ENCODE peak calls at places on chromosomes 4 and X, in seven cellular contexts. I is tibial artery, D is hepatocyte, Y is neural progenitor cell, F is left lung, R is esophagus squamous epithelium, C is endothelial cell of umbilical vein. O is an unnamed sample. For H3K36me3, the result is how much of the 10 kb centered on the place peaks cover.

GRCh38 chr4:77104405-77105292 is 28.9 kb upstream of the CCNI start:
- DNase-seq in R (no peak), C (no peak), D (peak), I (peak), Y (no peak), F (peak), O (no peak)

GRCh38 chrX:21800344-21800770 is 39.1 kb upstream of the MBTPS2 start:
- DNase-seq in D (no peak), F (no peak), Y (no peak), R (no peak), C (no peak), I (no peak), O (no peak)

GRCh38 chr4:72295966-72296557 is 264.3 kb downstream of the NPFFR2 start:
- DNase-seq in F (no peak), I (no peak), C (peak), Y (peak), R (no peak), D (peak), O (peak)

GRCh38 chr4:107718351-107718965 is 1.6 kb downstream of the PAPSS1 start:
- DNase-seq in C (no peak), F (no peak), R (no peak), Y (no peak), D (no peak), I (no peak), O (no peak)

GRCh38 chrX:69109706-69110635 is 55.3 kb downstream of the PJA1 start:
- DNase-seq in F (no peak), C (no peak), D (peak), Y (peak), I (no peak), R (no peak), O (peak)

GRCh38 chrX:155048997-155049619 is 21.8 kb downstream of the CMC4 start:
- DNase-seq in F (no peak), C (peak), Y (peak), I (no peak), R (no peak), D (peak), O (peak)

GRCh38 chr4:7539659-7540058 is 104.9 kb upstream of the PSAPL1 start:
- DNase-seq in Y (peak), I (no peak), C (no peak), D (peak), F (peak), R (no peak), O (no peak)

GRCh38 chrX:40446927-40447326 is 133.8 kb upstream of the ATP6AP2 start:
- DNase-seq in I (peak), C (no peak), R (no peak), Y (no peak), F (no peak), D (no peak), O (no peak)

GRCh38 chr4:101306225-101306624 is 41.1 kb downstream of the PPP3CA start:
- DNase-seq in F (no peak), Y (no peak), D (no peak), R (no peak), I (no peak), C (no peak), O (peak)

GRCh38 chrX:153620576-153620975 is 21.6 kb upstream of the CCNQ start:
- DNase-seq in Y (no peak), C (no peak), I (no peak), D (no peak), R (no peak), F (no peak), O (no peak)

GRCh38 chrX:17550011-17550410 is 175.0 kb downstream of the NHS start:
- DNase-seq in F (no peak), R (no peak), D (no peak), Y (no peak), C (no peak), I (no peak), O (no peak)

GRCh38 chr4:4418676-4419370 is 31.9 kb downstream of the NSG1 start:
- DNase-seq in F (no peak), C (no peak), Y (no peak), R (no peak), D (no peak), I (no peak), O (no peak)
- H3K36me3 ChIP-seq in F (half or more), C (under half), Y (under half), R (under half), D (under half), I (half or more), O (under half)

GRCh38 chr4:163295138-163295537 is 37.3 kb downstream of the NPY1R start:
- DNase-seq in I (no peak), C (no peak), Y (no peak), D (no peak), R (no peak), F (no peak), O (no peak)
- H3K27ac ChIP-seq in I (no peak), C (no peak), Y (no peak), D (no peak), R (no peak), F (no peak), O (no peak)

GRCh38 chr4:81602853-81603252 is 131.1 kb upstream of the RASGEF1B start:
- DNase-seq in D (no peak), I (no peak), F (no peak), R (no peak), C (no peak), Y (no peak), O (no peak)

GRCh38 chr4:81599646-81600231 is 128.0 kb upstream of the RASGEF1B start:
- DNase-seq in Y (no peak), D (no peak), F (no peak), R (no peak), C (no peak), I (no peak), O (no peak)

GRCh38 chr4:81601270-81601694 is 129.6 kb upstream of the RASGEF1B start:
- DNase-seq in Y (no peak), C (no peak), I (no peak), R (no peak), F (no peak), D (peak), O (peak)

GRCh38 chr4:81604683-81605082 is 133.0 kb upstream of the RASGEF1B start:
- DNase-seq in R (no peak), D (no peak), I (no peak), F (no peak), C (no peak), Y (no peak), O (no peak)

GRCh38 chr4:81600511-81601269 is 129.0 kb upstream of the RASGEF1B start:
- DNase-seq in F (no peak), D (no peak), I (no peak), Y (peak), R (no peak), C (no peak), O (no peak)
- H3K36me3 ChIP-seq in F (under half), D (under half), I (under half), Y (under half), R (under half), C (under half), O (under half)

GRCh38 chr4:74999714-75000309 is 66.9 kb downstream of the PARM1 start:
- DNase-seq in F (no peak), R (no peak), I (no peak), Y (no peak), D (no peak), C (no peak), O (no peak)
- H3K27ac ChIP-seq in F (no peak), R (no peak), I (no peak), Y (no peak), D (no peak), C (no peak), O (no peak)

GRCh38 chr4:106286611-106287010 is 29.4 kb downstream of the TBCK start:
- DNase-seq in F (no peak), D (no peak), I (no peak), Y (no peak), C (no peak), R (no peak), O (no peak)

GRCh38 chr4:106287353-106287969 is 28.5 kb downstream of the TBCK start:
- DNase-seq in Y (no peak), C (peak), F (no peak), I (no peak), D (peak), R (no peak), O (peak)

GRCh38 chr4:106291678-106292077 is 24.3 kb downstream of the TBCK start:
- DNase-seq in C (no peak), Y (no peak), F (no peak), D (no peak), I (no peak), R (no peak), O (no peak)

GRCh38 chr4:106294062-106294461 is 21.9 kb downstream of the TBCK start:
- DNase-seq in D (no peak), C (no peak), I (no peak), Y (no peak), F (peak), R (no peak), O (no peak)

GRCh38 chr4:106289737-106290136 is 26.3 kb downstream of the TBCK start:
- DNase-seq in C (no peak), D (no peak), Y (no peak), I (no peak), F (no peak), R (no peak), O (no peak)
- H3K36me3 ChIP-seq in C (under half), D (under half), Y (under half), I (under half), F (under half), R (under half), O (under half)

O was measured in SJSA1.